ENCODE peak calls at places on chromosomes 16 and 17, in six cellular contexts. One of them, this sample, is unnamed.
A peak's percentile ranks its signal among the peaks of the same experiment; 100 is the strongest.

GRCh38 chr16:31528726-31529397 is 1.2 kb downstream of the AHSP start:
- DNase-seq in lower leg skin: no peak
- DNase-seq in testis: no peak
- DNase-seq in mammary epithelial cell: no peak
- DNase-seq in progenitor cell of endocrine pancreas: no peak
- DNase-seq in AG04449: peak; percentile 9
- DNase-seq in this sample: no peak

GRCh38 chr17:77959926-77960521 is 1.5 kb downstream of the TNRC6C start:
- DNase-seq in AG04449: no peak
- DNase-seq in lower leg skin: no peak
- DNase-seq in mammary epithelial cell: no peak
- DNase-seq in progenitor cell of endocrine pancreas: no peak
- DNase-seq in testis: no peak
- DNase-seq in this sample: peak; percentile 6

GRCh38 chr17:76147211-76148014 is 6.4 kb upstream of the FOXJ1 start:
- DNase-seq in mammary epithelial cell: peak; percentile 11
- DNase-seq in AG04449: no peak
- DNase-seq in lower leg skin: no peak
- DNase-seq in progenitor cell of endocrine pancreas: no peak
- DNase-seq in testis: no peak
- DNase-seq in this sample: no peak

GRCh38 chr17:82611140-82612058 is 36.8 kb downstream of the WDR45B start:
- DNase-seq in progenitor cell of endocrine pancreas: no peak
- DNase-seq in AG04449: no peak
- DNase-seq in lower leg skin: no peak
- DNase-seq in testis: no peak
- DNase-seq in mammary epithelial cell: no peak
- DNase-seq in this sample: no peak

GRCh38 chr16:85006639-85007038 is 4.7 kb downstream of the ZDHHC7 start:
- DNase-seq in lower leg skin: no peak
- DNase-seq in progenitor cell of endocrine pancreas: no peak
- DNase-seq in testis: no peak
- DNase-seq in AG04449: no peak
- DNase-seq in mammary epithelial cell: no peak
- DNase-seq in this sample: no peak

GRCh38 chr17:28684963-28685362 is 23.0 kb downstream of the SUPT6H start:
- DNase-seq in testis: peak; percentile 89
- DNase-seq in AG04449: no peak
- DNase-seq in progenitor cell of endocrine pancreas: no peak
- DNase-seq in mammary epithelial cell: no peak
- DNase-seq in lower leg skin: no peak
- DNase-seq in this sample: peak; percentile 92

GRCh38 chr16:11632455-11632921 is 35.8 kb upstream of the SNN start:
- DNase-seq in AG04449: peak; percentile 57
- DNase-seq in lower leg skin: no peak
- DNase-seq in testis: peak; percentile 82
- DNase-seq in progenitor cell of endocrine pancreas: no peak
- DNase-seq in mammary epithelial cell: no peak
- DNase-seq in this sample: no peak

GRCh38 chr16:65119905-65120341 is 1.9 kb downstream of the CDH11 start:
- DNase-seq in AG04449: no peak
- DNase-seq in progenitor cell of endocrine pancreas: no peak
- DNase-seq in lower leg skin: no peak
- DNase-seq in mammary epithelial cell: no peak
- DNase-seq in testis: peak; percentile 32
- DNase-seq in this sample: no peak

GRCh38 chr16:11149011-11149616 is 106.9 kb downstream of the SOCS1 start:
- DNase-seq in lower leg skin: no peak
- DNase-seq in testis: no peak
- DNase-seq in progenitor cell of endocrine pancreas: no peak
- DNase-seq in mammary epithelial cell: no peak
- DNase-seq in AG04449: no peak
- DNase-seq in this sample: no peak

GRCh38 chr17:45371414-45372324 is 54.8 kb upstream of the MAP3K14 start:
- DNase-seq in AG04449: peak; percentile 94
- DNase-seq in progenitor cell of endocrine pancreas: peak; percentile 83
- DNase-seq in testis: peak; percentile 73
- DNase-seq in mammary epithelial cell: peak; percentile 96
- DNase-seq in lower leg skin: peak; percentile 75
- DNase-seq in this sample: peak; percentile 87

GRCh38 chr16:51151435-51151950 is 423 bp upstream of the SALL1 start:
- DNase-seq in mammary epithelial cell: no peak
- DNase-seq in testis: peak; percentile 39
- DNase-seq in lower leg skin: no peak
- DNase-seq in progenitor cell of endocrine pancreas: peak; percentile 72
- DNase-seq in AG04449: no peak
- DNase-seq in this sample: peak; percentile 92

GRCh38 chr17:4498461-4499397 is at the start of gene SPNS2:
- DNase-seq in AG04449: no peak
- DNase-seq in progenitor cell of endocrine pancreas: peak; percentile 40
- DNase-seq in lower leg skin: no peak
- DNase-seq in testis: peak; percentile 78
- DNase-seq in mammary epithelial cell: peak; percentile 36
- DNase-seq in this sample: peak; percentile 64

GRCh38 chr16:58110590-58111330 is 18.4 kb downstream of the CFAP20 start:
- DNase-seq in testis: no peak
- DNase-seq in mammary epithelial cell: peak; percentile 47
- DNase-seq in lower leg skin: no peak
- DNase-seq in progenitor cell of endocrine pancreas: no peak
- DNase-seq in AG04449: no peak
- DNase-seq in this sample: no peak

GRCh38 chr16:75028544-75028943 is 29.7 kb downstream of the ZNRF1 start:
- DNase-seq in testis: no peak
- DNase-seq in progenitor cell of endocrine pancreas: no peak
- DNase-seq in lower leg skin: no peak
- DNase-seq in mammary epithelial cell: no peak
- DNase-seq in AG04449: no peak
- DNase-seq in this sample: no peak

GRCh38 chr17:15233022-15233805 is 31.9 kb downstream of the PMP22 start:
- DNase-seq in AG04449: peak; percentile 31
- DNase-seq in mammary epithelial cell: peak; percentile 62
- DNase-seq in progenitor cell of endocrine pancreas: no peak
- DNase-seq in lower leg skin: no peak
- DNase-seq in testis: no peak
- DNase-seq in this sample: no peak

GRCh38 chr17:40931311-40931710 is 6.1 kb downstream of the KRT23 start:
- DNase-seq in lower leg skin: no peak
- DNase-seq in mammary epithelial cell: no peak
- DNase-seq in progenitor cell of endocrine pancreas: no peak
- DNase-seq in AG04449: no peak
- DNase-seq in testis: no peak
- DNase-seq in this sample: no peak

GRCh38 chr17:51860934-51861561 is 297.5 kb downstream of the CA10 start:
- DNase-seq in testis: peak; percentile 74
- DNase-seq in mammary epithelial cell: peak; percentile 35
- DNase-seq in lower leg skin: no peak
- DNase-seq in AG04449: no peak
- DNase-seq in progenitor cell of endocrine pancreas: peak; percentile 42
- DNase-seq in this sample: peak; percentile 36

GRCh38 chr17:20073056-20073979 is 64.2 kb downstream of the SPECC1 start:
- DNase-seq in lower leg skin: peak; percentile 60
- DNase-seq in mammary epithelial cell: no peak
- DNase-seq in testis: peak; percentile 56
- DNase-seq in progenitor cell of endocrine pancreas: no peak
- DNase-seq in AG04449: no peak
- DNase-seq in this sample: peak; percentile 12

GRCh38 chr16:58056580-58056979 is 31.0 kb downstream of the MMP15 start:
- DNase-seq in mammary epithelial cell: no peak
- DNase-seq in progenitor cell of endocrine pancreas: no peak
- DNase-seq in testis: no peak
- DNase-seq in AG04449: no peak
- DNase-seq in lower leg skin: no peak
- DNase-seq in this sample: no peak

GRCh38 chr17:17063546-17064122 is 21.4 kb downstream of the MPRIP start:
- DNase-seq in mammary epithelial cell: peak; percentile 36
- DNase-seq in AG04449: no peak
- DNase-seq in testis: peak; percentile 70
- DNase-seq in lower leg skin: peak; percentile 47
- DNase-seq in progenitor cell of endocrine pancreas: no peak
- DNase-seq in this sample: peak; percentile 76

GRCh38 chr16:84868829-84869457 is 49.2 kb downstream of the CRISPLD2 start:
- DNase-seq in progenitor cell of endocrine pancreas: no peak
- DNase-seq in mammary epithelial cell: no peak
- DNase-seq in testis: no peak
- DNase-seq in AG04449: no peak
- DNase-seq in lower leg skin: no peak
- DNase-seq in this sample: no peak

GRCh38 chr16:78744796-78745464 is 645.5 kb downstream of the WWOX start:
- DNase-seq in lower leg skin: no peak
- DNase-seq in mammary epithelial cell: no peak
- DNase-seq in testis: no peak
- DNase-seq in progenitor cell of endocrine pancreas: no peak
- DNase-seq in AG04449: no peak
- DNase-seq in this sample: peak; percentile 46

GRCh38 chr16:19179890-19180490 is 11.9 kb downstream of the SYT17 start:
- DNase-seq in progenitor cell of endocrine pancreas: peak; percentile 18
- DNase-seq in lower leg skin: peak; percentile 64
- DNase-seq in AG04449: no peak
- DNase-seq in mammary epithelial cell: peak; percentile 11
- DNase-seq in testis: peak; percentile 76
- DNase-seq in this sample: peak; percentile 41

GRCh38 chr16:87947356-87948118 is 3.7 kb upstream of the BANP start:
- DNase-seq in progenitor cell of endocrine pancreas: no peak
- DNase-seq in AG04449: no peak
- DNase-seq in lower leg skin: no peak
- DNase-seq in mammary epithelial cell: no peak
- DNase-seq in testis: no peak
- DNase-seq in this sample: peak; percentile 62

GRCh38 chr16:50539053-50539615 is 9.1 kb upstream of the NKD1 start:
- DNase-seq in AG04449: no peak
- DNase-seq in lower leg skin: no peak
- DNase-seq in testis: no peak
- DNase-seq in progenitor cell of endocrine pancreas: no peak
- DNase-seq in mammary epithelial cell: no peak
- DNase-seq in this sample: no peak

GRCh38 chr17:50619489-50619888 is 15.2 kb upstream of the ABCC3 start:
- DNase-seq in lower leg skin: no peak
- DNase-seq in AG04449: no peak
- DNase-seq in progenitor cell of endocrine pancreas: no peak
- DNase-seq in mammary epithelial cell: no peak
- DNase-seq in testis: no peak
- DNase-seq in this sample: no peak

GRCh38 chr17:50621562-50621961 is 13.1 kb upstream of the ABCC3 start:
- DNase-seq in progenitor cell of endocrine pancreas: no peak
- DNase-seq in AG04449: no peak
- DNase-seq in mammary epithelial cell: no peak
- DNase-seq in testis: peak; percentile 26
- DNase-seq in lower leg skin: no peak
- DNase-seq in this sample: no peak

GRCh38 chr17:50620237-50620636 is 14.4 kb upstream of the ABCC3 start:
- DNase-seq in testis: no peak
- DNase-seq in mammary epithelial cell: no peak
- DNase-seq in progenitor cell of endocrine pancreas: no peak
- DNase-seq in lower leg skin: no peak
- DNase-seq in AG04449: no peak
- DNase-seq in this sample: no peak

GRCh38 chr17:50618941-50619340 is 15.7 kb upstream of the ABCC3 start:
- DNase-seq in mammary epithelial cell: no peak
- DNase-seq in testis: no peak
- DNase-seq in AG04449: no peak
- DNase-seq in lower leg skin: no peak
- DNase-seq in progenitor cell of endocrine pancreas: no peak
- DNase-seq in this sample: no peak

DNA sequence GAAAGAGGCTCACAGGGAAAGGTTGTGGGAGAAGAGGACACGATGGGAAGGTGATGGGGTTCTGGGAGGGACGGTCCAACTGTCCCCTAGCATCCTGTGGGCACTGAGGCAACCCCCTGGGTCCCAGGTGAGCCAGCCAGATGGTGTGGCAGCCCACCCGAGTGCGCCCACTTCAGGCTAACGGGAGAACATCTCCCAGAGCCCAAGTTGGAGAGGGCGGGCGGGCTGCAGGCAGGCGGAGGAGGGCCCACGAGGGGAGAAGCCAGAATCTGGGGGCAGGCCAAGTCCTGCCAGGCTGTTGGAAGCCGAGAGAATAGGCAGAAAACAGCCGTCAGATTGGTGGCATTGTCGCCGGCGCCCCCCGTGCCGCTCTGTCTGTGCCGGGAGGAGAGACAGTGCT is 13.8 kb upstream of the ABCC3 start:
- DNase-seq in lower leg skin: no peak
- DNase-seq in mammary epithelial cell: no peak
- DNase-seq in testis: no peak
- DNase-seq in progenitor cell of endocrine pancreas: no peak
- DNase-seq in AG04449: no peak
- DNase-seq in this sample: no peak
- TF ChIP-seq CTCF in lower leg skin: no peak
- TF ChIP-seq CTCF in mammary epithelial cell: no peak
- TF ChIP-seq CTCF in testis: no peak
- TF ChIP-seq CTCF in progenitor cell of endocrine pancreas: peak; percentile 32
- TF ChIP-seq CTCF in AG04449: no peak
- TF ChIP-seq CTCF in this sample: no peak

GRCh38 chr16:984106-984505 is 2.5 kb downstream of the SOX8 start:
- DNase-seq in lower leg skin: no peak
- DNase-seq in testis: no peak
- DNase-seq in progenitor cell of endocrine pancreas: no peak
- DNase-seq in mammary epithelial cell: no peak
- DNase-seq in AG04449: no peak
- DNase-seq in this sample: no peak
- TF ChIP-seq CTCF in lower leg skin: no peak
- TF ChIP-seq CTCF in testis: no peak
- TF ChIP-seq CTCF in progenitor cell of endocrine pancreas: no peak
- TF ChIP-seq CTCF in mammary epithelial cell: no peak
- TF ChIP-seq CTCF in AG04449: no peak
- TF ChIP-seq CTCF in this sample: no peak

GRCh38 chr17:8119575-8120519 is 1.5 kb upstream of the ALOXE3 start:
- DNase-seq in testis: peak; percentile 87
- DNase-seq in lower leg skin: peak; percentile 84
- DNase-seq in mammary epithelial cell: peak; percentile 94
- DNase-seq in progenitor cell of endocrine pancreas: peak; percentile 77
- DNase-seq in AG04449: peak; percentile 80
- DNase-seq in this sample: peak; percentile 74
- TF ChIP-seq CTCF in testis: no peak
- TF ChIP-seq CTCF in lower leg skin: peak; percentile 21
- TF ChIP-seq CTCF in mammary epithelial cell: no peak
- TF ChIP-seq CTCF in progenitor cell of endocrine pancreas: no peak
- TF ChIP-seq CTCF in AG04449: no peak
- TF ChIP-seq CTCF in this sample: no peak

DNA sequence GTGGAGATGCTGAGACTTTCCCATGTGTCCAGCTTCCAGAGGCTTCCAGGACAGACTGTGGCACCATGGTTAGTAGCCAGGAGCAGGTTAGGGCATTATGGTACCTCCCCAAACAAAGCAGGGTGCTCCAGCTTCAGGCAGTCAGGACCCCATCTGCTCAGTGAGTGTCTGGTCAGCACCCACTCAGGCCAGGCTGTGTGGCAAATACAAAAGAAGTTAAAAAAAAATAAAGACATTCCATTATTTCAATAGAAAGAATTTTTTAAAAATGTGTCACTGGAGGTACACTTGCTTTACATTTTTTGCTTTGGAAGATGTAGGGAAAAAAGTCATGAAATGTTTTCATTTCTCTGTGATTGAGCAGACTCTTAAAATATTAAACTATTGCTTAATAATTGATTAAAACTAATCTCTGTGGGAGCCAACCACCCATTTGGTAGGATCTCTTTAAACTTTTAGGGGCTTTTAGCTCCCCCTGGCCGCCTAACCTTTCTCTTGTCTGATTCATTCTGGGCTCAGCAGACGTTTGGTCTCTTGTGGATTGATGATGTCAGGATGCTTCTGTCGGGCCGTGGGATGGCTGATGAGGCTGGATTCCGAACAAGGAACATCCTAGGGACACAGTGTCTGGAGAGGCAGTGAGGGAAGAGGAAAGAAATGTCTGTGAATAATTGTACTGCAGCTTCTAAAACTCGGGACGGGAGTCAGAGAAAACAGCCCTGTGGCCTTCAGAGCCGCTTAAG is 28.4 kb upstream of the NPTX1 start:
- DNase-seq in testis: no peak
- DNase-seq in AG04449: peak; percentile 61
- DNase-seq in mammary epithelial cell: no peak
- DNase-seq in lower leg skin: no peak
- DNase-seq in progenitor cell of endocrine pancreas: no peak
- DNase-seq in this sample: no peak
- TF ChIP-seq CTCF in testis: no peak
- TF ChIP-seq CTCF in AG04449: no peak
- TF ChIP-seq CTCF in mammary epithelial cell: no peak
- TF ChIP-seq CTCF in lower leg skin: no peak
- TF ChIP-seq CTCF in progenitor cell of endocrine pancreas: no peak
- TF ChIP-seq CTCF in this sample: no peak